ENCODE peak calls at places on chromosomes 5 and 9, in ten cellular contexts. Y, L, V, F, C, N, K, A, W and O are unnamed samples. For H3K4me1, the result is how much of the 10 kb centered on the place peaks cover.

GRCh38 chr9:128927731-128928411 is 7.1 kb downstream of the PHYHD1 start:
- DNase-seq in Y (peak), L (no peak), V (peak), F (peak), C (peak), N (no peak), K (no peak), A (peak), W (peak), O (peak)

GRCh38 chr5:112024769-112025168 is 267.8 kb upstream of the NREP start:
- DNase-seq in Y (no peak), L (no peak), V (no peak), F (no peak), C (no peak), N (no peak), K (no peak), A (no peak), W (no peak), O (no peak)

GRCh38 chr5:16866795-16867584 is 69.1 kb downstream of the MYO10 start:
- DNase-seq in Y (no peak), L (no peak), V (no peak), F (no peak), C (no peak), N (no peak), K (no peak), A (peak), W (peak), O (no peak)

GRCh38 chr9:129343697-129344375 is 165.8 kb upstream of the IER5L start:
- DNase-seq in Y (no peak), L (peak), V (no peak), F (no peak), C (peak), N (peak), K (peak), A (no peak), W (peak), O (no peak)

GRCh38 chr5:60803712-60804111 is 40.4 kb downstream of the ELOVL7 start:
- DNase-seq in Y (no peak), L (no peak), V (no peak), F (no peak), C (no peak), N (no peak), K (no peak), A (no peak), W (no peak), O (no peak)

GRCh38 chr5:172944741-172945140 is 14.5 kb upstream of the RPL26L1 start:
- DNase-seq in Y (no peak), L (peak), V (no peak), F (no peak), C (no peak), N (no peak), K (no peak), A (no peak), W (no peak), O (no peak)

GRCh38 chr9:35085078-35085477 is 5.3 kb upstream of the FANCG start:
- DNase-seq in Y (no peak), L (no peak), V (no peak), F (no peak), C (no peak), N (no peak), K (no peak), A (no peak), W (no peak), O (no peak)

GRCh38 chr5:165333623-165334022 is 1828.2 kb downstream of the MAT2B start:
- DNase-seq in Y (no peak), L (no peak), V (no peak), F (no peak), C (no peak), N (no peak), K (no peak), A (no peak), W (no peak), O (no peak)

GRCh38 chr5:15425802-15426201 is 74.2 kb upstream of the FBXL7 start:
- DNase-seq in Y (no peak), L (no peak), V (no peak), F (no peak), C (no peak), N (no peak), K (no peak), A (no peak), W (no peak), O (no peak)

GRCh38 chr9:87862536-87863268 is 20.0 kb upstream of the SPATA31E1 start:
- DNase-seq in Y (no peak), L (no peak), V (peak), F (no peak), C (no peak), N (no peak), K (no peak), A (no peak), W (no peak), O (no peak)

GRCh38 chr5:138641547-138642298 is 66.5 kb upstream of the HSPA9 start:
- DNase-seq in Y (peak), L (peak), V (peak), F (peak), C (peak), N (peak), K (no peak), A (peak), W (peak), O (peak)

GRCh38 chr9:136631038-136632000 is 31.4 kb upstream of the EGFL7 start:
- DNase-seq in Y (peak), L (peak), V (peak), F (peak), C (peak), N (peak), K (peak), A (peak), W (peak), O (peak)

GRCh38 chr9:126584611-126585010 is 29.1 kb upstream of the LMX1B start:
- DNase-seq in Y (no peak), L (no peak), V (no peak), F (no peak), C (no peak), N (no peak), K (no peak), A (no peak), W (no peak), O (no peak)

GRCh38 chr5:135494196-135494595 is 41.6 kb downstream of the NEUROG1 start:
- DNase-seq in Y (no peak), L (no peak), V (no peak), F (no peak), C (no peak), N (no peak), K (no peak), A (no peak), W (no peak), O (no peak)

GRCh38 chr5:132764051-132764450 is 13.0 kb downstream of the SEPTIN8 start:
- DNase-seq in Y (no peak), L (no peak), V (no peak), F (no peak), C (peak), N (no peak), K (no peak), A (no peak), W (no peak), O (no peak)

GRCh38 chr9:13443380-13444271 is 164.1 kb upstream of the MPDZ start:
- DNase-seq in Y (no peak), L (no peak), V (no peak), F (no peak), C (no peak), N (no peak), K (no peak), A (no peak), W (no peak), O (no peak)

GRCh38 chr5:119078071-119078846 is 7.4 kb downstream of the DMXL1 start:
- DNase-seq in Y (no peak), L (no peak), V (no peak), F (peak), C (no peak), N (no peak), K (no peak), A (no peak), W (no peak), O (no peak)

GRCh38 chr5:24642022-24642421 is 2.8 kb downstream of the CDH10 start:
- DNase-seq in Y (peak), L (no peak), V (no peak), F (peak), C (no peak), N (no peak), K (no peak), A (peak), W (no peak), O (peak)

GRCh38 chr5:64923151-64923685 is 154.5 kb downstream of the CWC27 start:
- DNase-seq in Y (no peak), L (no peak), V (no peak), F (no peak), C (no peak), N (no peak), K (no peak), A (no peak), W (no peak), O (peak)

GRCh38 chr9:131758972-131759647 is 19.2 kb upstream of the RAPGEF1 start:
- DNase-seq in Y (no peak), L (no peak), V (no peak), F (no peak), C (no peak), N (no peak), K (no peak), A (no peak), W (no peak), O (no peak)

GRCh38 chr5:97618721-97619120 is 435.7 kb upstream of the RIOK2 start:
- DNase-seq in Y (no peak), L (no peak), V (no peak), F (no peak), C (no peak), N (no peak), K (no peak), A (no peak), W (no peak), O (no peak)

GRCh38 chr5:171953860-171954701 is 52.4 kb downstream of the FBXW11 start:
- DNase-seq in Y (no peak), L (no peak), V (no peak), F (no peak), C (no peak), N (no peak), K (no peak), A (peak), W (no peak), O (no peak)

GRCh38 chr5:15585826-15586591 is 86.0 kb downstream of the FBXL7 start:
- DNase-seq in Y (no peak), L (no peak), V (no peak), F (no peak), C (no peak), N (no peak), K (no peak), A (no peak), W (no peak), O (no peak)

GRCh38 chr5:51024263-51024662 is 357.8 kb downstream of the PARP8 start:
- DNase-seq in Y (no peak), L (no peak), V (no peak), F (no peak), C (no peak), N (no peak), K (no peak), A (no peak), W (no peak), O (no peak)

GRCh38 chr5:83927140-83927733 is 206.6 kb upstream of the HAPLN1 start:
- DNase-seq in Y (peak), L (no peak), V (peak), F (peak), C (peak), N (peak), K (peak), A (peak), W (peak), O (peak)

GRCh38 chr9:87516222-87516930 is 18.7 kb downstream of the DAPK1 start:
- DNase-seq in Y (no peak), L (peak), V (no peak), F (no peak), C (no peak), N (peak), K (peak), A (no peak), W (peak), O (peak)

GRCh38 chr9:93650448-93650847 is 74.1 kb downstream of the PHF2 start:
- DNase-seq in Y (no peak), L (peak), V (no peak), F (no peak), C (no peak), N (peak), K (peak), A (no peak), W (peak), O (peak)

GRCh38 chr5:59479084-59479483 is 414.4 kb downstream of the PDE4D start:
- DNase-seq in Y (no peak), L (no peak), V (no peak), F (no peak), C (no peak), N (no peak), K (no peak), A (no peak), W (no peak), O (no peak)

GRCh38 chr5:132491368-132492364 is 1.1 kb upstream of the IRF1 start:
- DNase-seq in Y (no peak), L (peak), V (no peak), F (no peak), C (peak), N (peak), K (peak), A (no peak), W (peak), O (no peak)

GRCh38 chr9:23771746-23772145 is 54.3 kb downstream of the ELAVL2 start:
- DNase-seq in Y (no peak), L (no peak), V (no peak), F (no peak), C (no peak), N (no peak), K (no peak), A (no peak), W (no peak), O (no peak)

GRCh38 chr9:33946779-33947535 is 101.7 kb downstream of the UBAP2 start:
- DNase-seq in Y (no peak), L (no peak), V (no peak), F (no peak), C (no peak), N (no peak), K (no peak), A (no peak), W (no peak), O (no peak)

GRCh38 chr5:119453045-119453383 is 717 bp downstream of the HSD17B4 start:
- DNase-seq in Y (peak), L (no peak), V (peak), F (peak), C (peak), N (no peak), K (no peak), A (peak), W (peak), O (no peak)

GRCh38 chr5:93915142-93915553 is 173.7 kb upstream of the POU5F2 start:
- DNase-seq in Y (peak), L (no peak), V (no peak), F (peak), C (no peak), N (no peak), K (no peak), A (peak), W (no peak), O (no peak)

GRCh38 chr9:128903871-128904371 is 16.9 kb upstream of the PHYHD1 start:
- DNase-seq in Y (no peak), L (no peak), V (no peak), F (no peak), C (no peak), N (no peak), K (no peak), A (no peak), W (no peak), O (no peak)

DNA sequence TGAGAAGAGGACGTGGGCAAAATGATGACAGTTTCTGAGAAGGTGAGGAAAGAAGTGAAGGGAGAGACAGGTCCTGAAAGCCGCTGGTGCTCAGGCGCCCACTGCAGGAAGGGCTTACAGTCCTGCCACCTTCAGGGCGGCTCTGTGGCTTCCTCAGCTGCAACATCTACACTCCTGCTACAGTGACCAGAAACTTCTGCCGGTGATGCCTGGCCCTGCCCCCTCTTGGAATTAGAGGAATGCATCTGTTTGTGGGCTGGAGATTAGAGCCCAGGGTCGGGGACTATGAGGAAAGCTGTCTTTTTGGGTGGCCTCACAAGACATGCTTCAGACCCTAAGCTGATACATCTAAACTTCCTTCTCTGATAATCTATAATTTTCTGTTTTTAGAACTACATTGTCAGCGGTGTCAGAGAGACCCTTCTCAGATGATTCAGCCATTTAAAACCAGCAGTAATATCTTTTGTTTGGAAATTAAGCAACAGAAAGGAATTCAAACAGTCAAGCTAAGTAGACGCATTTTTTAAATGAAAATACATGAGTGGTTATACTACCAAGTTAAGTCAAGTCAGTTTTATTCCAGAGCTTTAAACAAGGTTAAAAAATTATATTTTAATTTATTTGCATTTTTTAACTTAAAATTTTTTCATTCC is 30.4 kb downstream of the PRDM6 start:
- DNase-seq in Y (peak), L (no peak), V (peak), F (no peak), C (no peak), N (no peak), K (no peak), A (peak), W (no peak), O (no peak)
- H3K4me1 ChIP-seq in Y (under half), L (under half), V (under half), F (under half), C (under half), N (under half), K (under half), A (under half), W (under half), O (under half)

GRCh38 chr5:10293907-10294662 is 13.6 kb downstream of the CMBL start:
- DNase-seq in Y (no peak), L (peak), V (no peak), F (no peak), C (no peak), N (no peak), K (no peak), A (no peak), W (no peak), O (no peak)
- TF ChIP-seq CTCF in Y (no peak), L (no peak), V (no peak), F (no peak), C (no peak), N (no peak), K (no peak), A (no peak), W (no peak), O (no peak)

DNA sequence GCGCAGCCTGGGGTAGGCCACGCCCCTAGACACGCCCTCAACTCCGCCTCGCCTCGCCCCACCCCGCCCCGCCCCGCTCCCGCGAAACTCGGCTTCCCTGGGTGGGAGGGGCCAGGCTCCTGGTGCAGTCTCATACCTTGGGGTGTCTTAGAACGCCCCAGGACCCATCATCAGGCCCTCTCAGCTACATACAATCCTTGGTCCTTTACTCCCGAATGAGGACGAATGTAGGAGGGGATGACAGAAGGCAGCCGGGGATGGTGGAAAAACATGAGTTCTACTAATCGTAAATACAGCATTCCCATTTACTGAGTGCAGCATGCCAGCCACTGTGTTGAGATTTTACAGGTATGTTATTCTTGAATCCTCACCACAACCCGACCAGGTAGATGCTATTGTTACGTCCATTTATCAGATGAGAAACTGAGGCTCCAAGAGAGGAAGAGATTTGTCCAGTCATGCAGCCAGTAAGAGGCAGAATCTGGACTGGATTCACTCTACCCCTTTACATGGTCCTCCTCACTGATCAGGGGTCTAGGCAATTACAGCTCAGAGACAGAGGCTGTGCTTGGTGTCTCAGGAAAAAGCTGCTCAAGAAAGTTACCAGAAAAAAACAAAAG is 6.8 kb downstream of the SH2D3C start:
- DNase-seq in Y (no peak), L (no peak), V (no peak), F (no peak), C (no peak), N (no peak), K (no peak), A (no peak), W (no peak), O (no peak)
- H3K4me3 ChIP-seq in Y (peak), L (peak), V (peak), F (peak), C (peak), N (peak), K (peak), A (peak), W (peak), O (peak)

DNA sequence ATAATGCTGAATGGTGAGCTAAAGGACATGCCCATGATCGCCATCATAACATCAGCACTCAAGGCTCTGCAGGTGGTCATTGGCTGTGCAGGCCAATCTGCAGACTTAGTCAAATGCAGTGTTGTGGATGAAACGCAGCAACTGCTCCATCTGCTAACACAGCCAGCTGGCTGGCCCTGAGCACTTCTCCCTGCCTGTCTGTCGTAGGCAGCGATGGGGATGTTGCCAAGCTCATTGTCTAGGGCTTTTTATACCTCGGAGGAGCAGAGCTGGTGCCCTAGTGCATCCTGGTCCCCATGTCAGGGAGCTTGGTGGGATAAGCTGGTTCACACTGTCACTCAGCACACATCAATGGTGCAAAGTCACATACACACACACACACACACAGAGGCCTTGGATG is 189.4 kb downstream of the TENT4A start:
- DNase-seq in Y (no peak), L (no peak), V (no peak), F (no peak), C (no peak), N (no peak), K (peak), A (no peak), W (no peak), O (no peak)
- H3K4me1 ChIP-seq in Y (under half), L (under half), V (under half), F (under half), C (under half), N (under half), K (under half), A (under half), W (under half), O (under half)

DNA sequence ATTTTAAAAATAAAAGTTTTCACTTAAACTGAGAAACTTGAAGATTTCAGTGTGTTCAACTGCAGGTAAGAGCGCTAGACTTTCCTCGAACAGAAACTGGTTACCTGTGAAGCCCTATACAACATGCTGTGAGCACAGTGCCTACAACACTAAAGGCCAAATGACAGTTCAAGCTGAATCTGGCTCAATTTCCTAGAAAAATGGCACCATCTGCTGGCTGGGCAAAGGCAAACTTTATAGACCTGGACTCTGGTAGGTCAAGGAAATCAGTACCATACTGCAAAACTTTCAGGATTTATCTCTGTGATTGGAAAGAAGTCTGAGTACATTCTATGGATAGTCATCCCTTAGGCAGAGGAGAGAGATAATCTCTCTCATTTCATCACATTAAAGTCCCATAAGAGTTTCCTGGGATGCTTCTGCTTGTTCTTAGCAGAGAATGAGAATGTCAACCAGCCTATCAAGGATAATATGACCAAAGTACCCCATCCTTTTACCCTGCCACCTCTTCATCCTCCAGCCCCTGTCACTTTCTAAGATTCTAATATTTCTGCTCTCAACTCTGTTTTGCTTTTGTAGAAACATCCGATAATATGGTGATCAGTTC is 31.8 kb upstream of the FOXB2 start:
- DNase-seq in Y (peak), L (no peak), V (peak), F (peak), C (peak), N (no peak), K (no peak), A (peak), W (no peak), O (peak)
- TF ChIP-seq CTCF in Y (peak), L (no peak), V (peak), F (peak), C (peak), N (no peak), K (peak), A (peak), W (peak), O (peak)

GRCh38 chr9:134472256-134472655 is 146.0 kb downstream of the RXRA start:
- DNase-seq in Y (no peak), L (no peak), V (no peak), F (no peak), C (no peak), N (no peak), K (no peak), A (no peak), W (no peak), O (no peak)

GRCh38 chr9:134466869-134467616 is 140.8 kb downstream of the RXRA start:
- DNase-seq in Y (no peak), L (no peak), V (no peak), F (no peak), C (no peak), N (no peak), K (no peak), A (peak), W (no peak), O (no peak)

GRCh38 chr9:134463293-134463692 is 137.0 kb downstream of the RXRA start:
- DNase-seq in Y (no peak), L (no peak), V (no peak), F (no peak), C (no peak), N (no peak), K (no peak), A (no peak), W (no peak), O (no peak)

GRCh38 chr9:134469041-134469875 is 143.0 kb downstream of the RXRA start:
- DNase-seq in Y (no peak), L (no peak), V (no peak), F (no peak), C (no peak), N (peak), K (peak), A (no peak), W (no peak), O (no peak)

GRCh38 chr9:134468358-134468757 is 142.1 kb downstream of the RXRA start:
- DNase-seq in Y (no peak), L (no peak), V (no peak), F (no peak), C (no peak), N (no peak), K (no peak), A (no peak), W (no peak), O (no peak)
- H3K4me3 ChIP-seq in Y (no peak), L (no peak), V (no peak), F (no peak), C (no peak), N (no peak), K (no peak), A (no peak), W (no peak), O (no peak)